ENCODE peak calls at places on chromosome 2, in five cellular contexts. One of them, this sample, is unnamed.

GRCh38 chr2:138267161-138267901 is 234.2 kb upstream of the SPOPL start:
- DNase-seq in GM12878: peak; percentile 47
- DNase-seq in NT2/D1: no peak
- DNase-seq in H1: no peak
- DNase-seq in HepG2: no peak
- DNase-seq in this sample: no peak

GRCh38 chr2:226701052-226701451 is 98.6 kb downstream of the IRS1 start:
- DNase-seq in GM12878: no peak
- DNase-seq in NT2/D1: no peak
- DNase-seq in HepG2: no peak
- DNase-seq in H1: no peak
- DNase-seq in this sample: no peak

GRCh38 chr2:220499281-220499680 is 871.9 kb downstream of the SLC4A3 start:
- DNase-seq in NT2/D1: no peak
- DNase-seq in GM12878: no peak
- DNase-seq in H1: no peak
- DNase-seq in HepG2: no peak
- DNase-seq in this sample: no peak

GRCh38 chr2:15810451-15811150 is 129.7 kb upstream of the MYCN start:
- DNase-seq in H1: no peak
- DNase-seq in HepG2: no peak
- DNase-seq in GM12878: no peak
- DNase-seq in NT2/D1: no peak
- DNase-seq in this sample: no peak

GRCh38 chr2:218383892-218384519 is 1.9 kb downstream of the SLC11A1 start:
- DNase-seq in NT2/D1: no peak
- DNase-seq in GM12878: no peak
- DNase-seq in HepG2: no peak
- DNase-seq in H1: no peak
- DNase-seq in this sample: no peak

GRCh38 chr2:240432430-240432819 is 3.0 kb upstream of the GPC1 start:
- DNase-seq in GM12878: no peak
- DNase-seq in NT2/D1: no peak
- DNase-seq in HepG2: no peak
- DNase-seq in H1: peak; percentile 22
- DNase-seq in this sample: no peak

GRCh38 chr2:86038291-86039081 is 67.2 kb downstream of the POLR1A start:
- DNase-seq in HepG2: no peak
- DNase-seq in NT2/D1: no peak
- DNase-seq in GM12878: no peak
- DNase-seq in H1: no peak
- DNase-seq in this sample: no peak

GRCh38 chr2:119252186-119253113 is 28.8 kb downstream of the STEAP3 start:
- DNase-seq in H1: no peak
- DNase-seq in GM12878: no peak
- DNase-seq in HepG2: no peak
- DNase-seq in NT2/D1: no peak
- DNase-seq in this sample: no peak

GRCh38 chr2:44676379-44676778 is 265.1 kb upstream of the SIX3 start:
- DNase-seq in NT2/D1: no peak
- DNase-seq in HepG2: no peak
- DNase-seq in H1: no peak
- DNase-seq in GM12878: no peak
- DNase-seq in this sample: no peak

GRCh38 chr2:124983595-124983994 is 958.5 kb downstream of the CNTNAP5 start:
- DNase-seq in HepG2: no peak
- DNase-seq in GM12878: no peak
- DNase-seq in H1: no peak
- DNase-seq in NT2/D1: no peak
- DNase-seq in this sample: no peak

GRCh38 chr2:137168564-137168963 is 403.2 kb downstream of the THSD7B start:
- DNase-seq in GM12878: no peak
- DNase-seq in HepG2: no peak
- DNase-seq in NT2/D1: no peak
- DNase-seq in H1: no peak
- DNase-seq in this sample: no peak

GRCh38 chr2:108417254-108417653 is 31.8 kb upstream of the GCC2 start:
- DNase-seq in GM12878: no peak
- DNase-seq in H1: no peak
- DNase-seq in HepG2: peak; percentile 80
- DNase-seq in NT2/D1: no peak
- DNase-seq in this sample: peak; percentile 20

GRCh38 chr2:25499157-25499556 is 157.4 kb upstream of the DNMT3A start:
- DNase-seq in GM12878: no peak
- DNase-seq in HepG2: no peak
- DNase-seq in H1: no peak
- DNase-seq in NT2/D1: no peak
- DNase-seq in this sample: no peak

GRCh38 chr2:144942516-144943256 is 422.8 kb upstream of the ZEB2 start:
- DNase-seq in GM12878: no peak
- DNase-seq in H1: no peak
- DNase-seq in HepG2: no peak
- DNase-seq in NT2/D1: no peak
- DNase-seq in this sample: no peak

GRCh38 chr2:232345251-232345650 is 33.3 kb upstream of the ALPP start:
- DNase-seq in HepG2: no peak
- DNase-seq in GM12878: no peak
- DNase-seq in H1: peak; percentile 36
- DNase-seq in NT2/D1: no peak
- DNase-seq in this sample: no peak

GRCh38 chr2:241061275-241061674 is 40.8 kb downstream of the MTERF4 start:
- DNase-seq in H1: no peak
- DNase-seq in NT2/D1: no peak
- DNase-seq in HepG2: no peak
- DNase-seq in GM12878: no peak
- DNase-seq in this sample: no peak

GRCh38 chr2:159410276-159410675 is 123.8 kb upstream of the WDSUB1 start:
- DNase-seq in NT2/D1: no peak
- DNase-seq in H1: no peak
- DNase-seq in GM12878: no peak
- DNase-seq in HepG2: no peak
- DNase-seq in this sample: no peak

GRCh38 chr2:893311-893710 is 57.3 kb upstream of the SNTG2 start:
- DNase-seq in GM12878: no peak
- DNase-seq in HepG2: no peak
- DNase-seq in NT2/D1: peak; percentile 90
- DNase-seq in H1: peak; percentile 69
- DNase-seq in this sample: peak; percentile 66

GRCh38 chr2:1591461-1591770 is 152.9 kb downstream of the PXDN start:
- DNase-seq in NT2/D1: no peak
- DNase-seq in H1: no peak
- DNase-seq in HepG2: no peak
- DNase-seq in GM12878: no peak
- DNase-seq in this sample: no peak

GRCh38 chr2:101442042-101442666 is 32.8 kb downstream of the RFX8 start:
- DNase-seq in NT2/D1: no peak
- DNase-seq in GM12878: no peak
- DNase-seq in H1: no peak
- DNase-seq in HepG2: no peak
- DNase-seq in this sample: no peak

GRCh38 chr2:215900203-215900611 is 113.1 kb downstream of the MREG start:
- DNase-seq in NT2/D1: no peak
- DNase-seq in HepG2: peak; percentile 49
- DNase-seq in GM12878: no peak
- DNase-seq in H1: no peak
- DNase-seq in this sample: no peak

GRCh38 chr2:78035804-78036203 is 513.6 kb upstream of the LRRTM4 start:
- DNase-seq in NT2/D1: peak; percentile 42
- DNase-seq in H1: no peak
- DNase-seq in GM12878: no peak
- DNase-seq in HepG2: no peak
- DNase-seq in this sample: no peak

GRCh38 chr2:145740302-145740701 is 1220.4 kb upstream of the ZEB2 start:
- DNase-seq in HepG2: no peak
- DNase-seq in NT2/D1: no peak
- DNase-seq in H1: no peak
- DNase-seq in GM12878: no peak
- DNase-seq in this sample: no peak

GRCh38 chr2:242029422-242030225 is 160.1 kb downstream of the RTP5 start:
- DNase-seq in GM12878: no peak
- DNase-seq in HepG2: no peak
- DNase-seq in NT2/D1: no peak
- DNase-seq in H1: peak; percentile 22
- DNase-seq in this sample: no peak

GRCh38 chr2:100907832-100908231 is 87.9 kb downstream of the NPAS2 start:
- DNase-seq in H1: no peak
- DNase-seq in NT2/D1: no peak
- DNase-seq in HepG2: no peak
- DNase-seq in GM12878: no peak
- DNase-seq in this sample: no peak

GRCh38 chr2:3024401-3024935 is 353.1 kb downstream of the EIPR1 start:
- DNase-seq in GM12878: no peak
- DNase-seq in HepG2: no peak
- DNase-seq in NT2/D1: no peak
- DNase-seq in H1: no peak
- DNase-seq in this sample: no peak

GRCh38 chr2:239101071-239101470 is 253.2 kb downstream of the TWIST2 start:
- DNase-seq in H1: no peak
- DNase-seq in NT2/D1: no peak
- DNase-seq in HepG2: no peak
- DNase-seq in GM12878: no peak
- DNase-seq in this sample: no peak

GRCh38 chr2:195559431-195559914 is 97.6 kb upstream of the SLC39A10 start:
- DNase-seq in HepG2: no peak
- DNase-seq in NT2/D1: peak; percentile 22
- DNase-seq in H1: no peak
- DNase-seq in GM12878: peak; percentile 99
- DNase-seq in this sample: no peak

GRCh38 chr2:27080140-27080469 is 1.7 kb downstream of the EMILIN1 start:
- DNase-seq in GM12878: no peak
- DNase-seq in NT2/D1: no peak
- DNase-seq in H1: no peak
- DNase-seq in HepG2: no peak
- DNase-seq in this sample: no peak

GRCh38 chr2:174719016-174719415 is 45.3 kb downstream of the CHRNA1 start:
- DNase-seq in GM12878: no peak
- DNase-seq in NT2/D1: no peak
- DNase-seq in H1: no peak
- DNase-seq in HepG2: no peak
- DNase-seq in this sample: no peak

DNA sequence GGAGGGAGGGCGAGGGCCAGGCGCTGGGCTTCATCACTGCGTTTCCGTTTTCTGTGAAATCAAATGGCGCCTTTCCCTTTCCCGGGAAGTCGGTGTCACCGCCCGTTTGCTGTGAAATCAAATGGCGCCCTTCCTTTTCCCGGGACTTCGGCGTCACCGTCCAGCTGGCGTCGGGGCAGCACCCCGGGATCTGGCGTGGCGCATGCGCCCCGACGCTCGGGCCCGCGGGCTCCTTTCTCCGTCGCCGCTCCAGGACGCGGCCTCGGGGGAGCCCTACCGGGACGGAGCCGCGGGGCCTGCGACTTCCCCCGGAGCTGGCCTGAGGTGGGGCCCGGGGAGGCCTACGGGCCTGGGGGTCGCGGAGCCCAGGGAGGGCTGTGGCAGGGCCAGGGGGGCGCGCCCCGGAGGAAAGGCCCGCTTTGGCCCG is at the start of gene FAM228A:
- DNase-seq in GM12878: no peak
- DNase-seq in H1: no peak
- DNase-seq in HepG2: no peak
- DNase-seq in NT2/D1: no peak
- DNase-seq in this sample: no peak
- TF ChIP-seq SUZ12 in GM12878: no peak
- TF ChIP-seq SUZ12 in H1: no peak
- TF ChIP-seq SUZ12 in HepG2: no peak
- TF ChIP-seq SUZ12 in NT2/D1: no peak
- TF ChIP-seq SUZ12 in this sample: no peak

DNA sequence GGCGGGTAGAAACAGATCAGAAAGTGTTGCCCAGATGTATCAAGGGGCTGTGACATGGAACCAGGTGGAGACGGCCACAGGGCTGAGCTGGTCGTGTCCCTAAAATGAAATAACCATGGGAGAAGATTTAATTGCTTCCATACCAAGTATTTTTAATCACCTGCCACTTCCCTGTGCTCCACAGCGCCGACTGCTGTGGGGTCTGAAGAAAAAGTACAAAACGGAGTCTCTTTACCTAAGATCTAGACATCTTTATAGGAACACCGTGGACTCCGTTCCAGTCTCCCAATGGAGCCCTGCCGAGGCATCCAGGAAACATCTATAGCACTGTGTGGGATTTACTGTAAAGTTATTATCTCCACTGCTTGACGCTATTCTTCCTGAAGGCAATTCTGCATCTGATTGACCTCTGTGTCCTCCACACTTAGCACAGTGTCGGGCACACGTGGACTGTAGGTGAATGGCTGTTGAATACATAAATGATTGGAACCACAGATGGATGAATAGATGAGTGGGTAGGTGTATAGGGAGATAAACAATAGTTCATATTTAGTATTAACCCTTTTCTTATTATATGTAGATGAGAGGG is 21.6 kb upstream of the GYPC start:
- DNase-seq in H1: peak; percentile 53
- DNase-seq in HepG2: no peak
- DNase-seq in GM12878: no peak
- DNase-seq in NT2/D1: no peak
- DNase-seq in this sample: peak; percentile 47
- TF ChIP-seq SUZ12 in H1: no peak
- TF ChIP-seq SUZ12 in HepG2: no peak
- TF ChIP-seq SUZ12 in GM12878: no peak
- TF ChIP-seq SUZ12 in NT2/D1: no peak
- TF ChIP-seq SUZ12 in this sample: no peak

DNA sequence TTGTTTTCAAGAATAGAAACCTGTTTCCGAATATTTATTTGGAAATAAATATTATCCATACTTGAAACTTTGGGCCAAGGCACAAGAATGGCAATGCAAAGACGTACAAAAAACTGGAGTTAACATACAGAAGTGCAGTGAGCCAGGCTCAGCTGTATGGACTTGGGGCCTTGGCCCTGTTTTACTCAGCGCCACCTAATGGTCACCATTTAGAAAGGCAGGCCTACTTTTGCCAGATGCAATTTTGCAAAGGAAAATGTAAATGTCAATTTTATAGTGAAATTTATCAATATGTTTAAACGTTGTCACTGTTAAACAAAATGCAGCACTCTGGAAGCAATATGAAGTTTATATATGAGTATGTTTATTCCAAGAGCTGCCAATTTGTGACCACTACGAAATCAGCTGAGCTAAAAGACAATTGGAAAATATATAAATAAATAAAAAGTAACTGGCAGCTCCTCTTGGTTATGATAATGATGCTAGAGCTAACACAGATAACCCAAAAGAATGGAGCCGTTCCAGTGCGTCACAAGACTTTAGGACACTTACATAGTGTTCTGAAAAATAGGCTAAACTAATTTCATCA is 155.0 kb downstream of the ARHGAP15 start:
- DNase-seq in HepG2: peak; percentile 35
- DNase-seq in NT2/D1: peak; percentile 47
- DNase-seq in H1: no peak
- DNase-seq in GM12878: no peak
- DNase-seq in this sample: peak; percentile 54
- TF ChIP-seq SUZ12 in HepG2: no peak
- TF ChIP-seq SUZ12 in NT2/D1: no peak
- TF ChIP-seq SUZ12 in H1: no peak
- TF ChIP-seq SUZ12 in GM12878: no peak
- TF ChIP-seq SUZ12 in this sample: no peak

DNA sequence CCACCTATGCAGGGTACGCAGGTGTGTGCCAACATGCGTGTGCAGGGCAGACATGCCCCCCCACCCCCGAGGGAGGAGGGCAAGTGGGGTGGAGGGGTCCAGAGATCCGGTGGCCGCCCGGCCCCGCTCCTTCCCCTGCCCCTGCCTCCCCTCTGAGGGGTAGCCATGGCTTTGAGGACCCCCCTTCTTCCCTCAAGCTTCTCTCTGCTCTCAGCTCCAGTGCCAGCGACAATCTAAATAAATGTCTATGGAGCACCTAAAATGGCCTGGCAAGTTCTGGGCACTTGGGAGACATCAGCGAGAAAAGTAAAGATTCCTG is 91.9 kb downstream of the ZFP36L2 start:
- DNase-seq in GM12878: no peak
- DNase-seq in HepG2: no peak
- DNase-seq in NT2/D1: no peak
- DNase-seq in H1: no peak
- DNase-seq in this sample: no peak
- TF ChIP-seq SUZ12 in GM12878: no peak
- TF ChIP-seq SUZ12 in HepG2: no peak
- TF ChIP-seq SUZ12 in NT2/D1: no peak
- TF ChIP-seq SUZ12 in H1: no peak
- TF ChIP-seq SUZ12 in this sample: no peak

This sample was measured in HEK293T.